ENCODE peak calls at places on chromosomes 7 and 10, in eight cellular contexts. G is fibroblast of the conjunctiva, N is NCI-H2171 treated with DMSO at 0.1 percent for 48 hours, H is head of caudate nucleus, K is GM10248, C is epithelial cell of esophagus, R is AML-193, I is adipocyte. A is an unnamed sample.

GRCh38 chr7:122199171-122199570 is 55.1 kb upstream of the AASS start:
- DNase-seq in K (no peak), I (peak), N (no peak), R (no peak), C (peak), H (no peak), G (no peak), A (no peak)

GRCh38 chr10:121070257-121070656 is 219.1 kb downstream of the WDR11 start:
- DNase-seq in H (peak), R (peak), G (no peak), I (no peak), N (no peak), C (peak), K (no peak), A (no peak)

GRCh38 chr10:94429049-94429707 is 26.8 kb downstream of the TBC1D12 start:
- DNase-seq in N (no peak), R (no peak), H (no peak), C (no peak), K (no peak), G (peak), I (peak), A (peak)

GRCh38 chr7:99270702-99271101 is 1.9 kb upstream of the MYH16 start:
- DNase-seq in K (no peak), I (no peak), G (no peak), H (no peak), N (no peak), C (peak), R (no peak), A (no peak)

GRCh38 chr7:47932466-47933037 is 15.7 kb downstream of the PKD1L1 start:
- DNase-seq in H (no peak), K (no peak), R (no peak), G (no peak), C (no peak), N (no peak), I (no peak), A (no peak)

GRCh38 chr7:74575083-74575803 is 82.3 kb upstream of the GTF2I start:
- DNase-seq in R (no peak), C (peak), K (no peak), I (no peak), N (peak), G (no peak), H (peak), A (peak)

GRCh38 chr7:54145716-54146115 is 396.5 kb upstream of the VSTM2A start:
- DNase-seq in I (no peak), R (no peak), K (no peak), H (no peak), N (no peak), G (no peak), C (no peak), A (no peak)

GRCh38 chr7:63008366-63008765 is 990.3 kb upstream of the ZNF722 start:
- DNase-seq in R (peak), I (peak), N (no peak), H (no peak), C (no peak), K (no peak), G (no peak), A (no peak)

GRCh38 chr7:66050990-66051424 is 24.6 kb upstream of the ASL start:
- DNase-seq in R (no peak), N (peak), H (no peak), K (no peak), I (peak), G (peak), C (peak), A (peak)

GRCh38 chr7:4204530-4205165 is 477.4 kb upstream of the FOXK1 start:
- DNase-seq in H (no peak), K (no peak), I (no peak), R (no peak), C (no peak), N (no peak), G (no peak), A (no peak)

GRCh38 chr7:4610768-4611467 is 71.2 kb upstream of the FOXK1 start:
- DNase-seq in R (peak), G (peak), H (peak), N (peak), K (peak), C (peak), I (peak), A (peak)

GRCh38 chr7:158973440-158973839 is 117.1 kb downstream of the DYNC2I1 start:
- DNase-seq in I (peak), G (no peak), N (peak), C (no peak), K (no peak), R (no peak), H (no peak), A (no peak)

GRCh38 chr7:73433924-73434700 is 534 bp downstream of the FZD9 start:
- DNase-seq in R (no peak), H (no peak), G (no peak), C (peak), K (no peak), N (no peak), I (no peak), A (no peak)

GRCh38 chr7:101308245-101309085 is 13.1 kb downstream of the IFT22 start:
- DNase-seq in G (peak), I (peak), R (no peak), H (peak), N (peak), C (peak), K (no peak), A (no peak)

GRCh38 chr7:20329389-20330175 is 1.1 kb upstream of the ITGB8 start:
- DNase-seq in G (peak), I (peak), R (peak), N (no peak), C (peak), H (peak), K (peak), A (peak)

GRCh38 chr7:86470763-86471162 is 172.9 kb upstream of the GRM3 start:
- DNase-seq in H (no peak), K (no peak), C (no peak), R (no peak), N (no peak), I (no peak), G (no peak), A (no peak)

GRCh38 chr7:135681758-135682157 is 19.4 kb downstream of the STMP1 start:
- DNase-seq in K (no peak), R (no peak), I (no peak), G (no peak), H (no peak), N (no peak), C (no peak), A (no peak)

GRCh38 chr10:93722550-93722949 is 20.2 kb upstream of the FRA10AC1 start:
- DNase-seq in G (no peak), C (peak), R (no peak), K (no peak), H (no peak), I (no peak), N (no peak), A (no peak)